ENCODE peak calls at places on chromosomes 3 and 15, in six cellular contexts. B is BE2C, L is A673, O is spleen, I is body of pancreas, D is psoas muscle. R is an unnamed sample. For H3K4me1, the result is how much of the 10 kb centered on the place peaks cover.

GRCh38 chr3:55069950-55070349 is 142.1 kb upstream of the LRTM1 start:
- DNase-seq in B (no peak), L (no peak), O (no peak), I (no peak), D (no peak), R (no peak)

GRCh38 chr3:129439381-129439816 is 349 bp downstream of the MBD4 start:
- DNase-seq in B (peak), L (peak), O (peak), I (peak), D (peak), R (peak)

GRCh38 chr15:59329570-59330350 is 42.9 kb downstream of the MYO1E start:
- DNase-seq in B (no peak), L (no peak), O (no peak), I (peak), D (no peak), R (no peak)

GRCh38 chr3:193853511-193854219 is 260.7 kb downstream of the OPA1 start:
- DNase-seq in B (no peak), L (no peak), O (no peak), I (no peak), D (no peak), R (no peak)

GRCh38 chr3:39531681-39532080 is 64.2 kb downstream of the MOBP start:
- DNase-seq in B (no peak), L (no peak), O (no peak), I (no peak), D (no peak), R (no peak)

GRCh38 chr3:151462278-151462779 is 1.5 kb upstream of the IGSF10 start:
- DNase-seq in B (no peak), L (no peak), O (no peak), I (no peak), D (no peak), R (no peak)

GRCh38 chr3:65534825-65535224 is 503.9 kb downstream of the MAGI1 start:
- DNase-seq in B (no peak), L (no peak), O (no peak), I (no peak), D (no peak), R (no peak)

GRCh38 chr15:42065478-42065877 is 28.9 kb downstream of the PLA2G4D start:
- DNase-seq in B (no peak), L (no peak), O (no peak), I (no peak), D (no peak), R (no peak)

GRCh38 chr3:136207741-136208140 is 11.6 kb upstream of the MSL2 start:
- DNase-seq in B (no peak), L (peak), O (no peak), I (no peak), D (no peak), R (no peak)

GRCh38 chr3:187080799-187081450 is 58.4 kb downstream of the RPL39L start:
- DNase-seq in B (no peak), L (peak), O (no peak), I (no peak), D (no peak), R (no peak)

GRCh38 chr3:56860948-56861347 is 59.2 kb upstream of the ARHGEF3 start:
- DNase-seq in B (no peak), L (no peak), O (no peak), I (no peak), D (no peak), R (no peak)

GRCh38 chr3:66256806-66257205 is 36.0 kb downstream of the SLC25A26 start:
- DNase-seq in B (no peak), L (no peak), O (no peak), I (no peak), D (no peak), R (no peak)

GRCh38 chr15:72912121-72912520 is 128.6 kb upstream of the ADPGK start:
- DNase-seq in B (no peak), L (no peak), O (no peak), I (no peak), D (no peak), R (no peak)

GRCh38 chr3:38117163-38117716 is 19.7 kb downstream of the ACAA1 start:
- DNase-seq in B (no peak), L (no peak), O (peak), I (peak), D (peak), R (no peak)

GRCh38 chr15:22878103-22878502 is 39.6 kb downstream of the NIPA2 start:
- DNase-seq in B (no peak), L (no peak), O (no peak), I (no peak), D (no peak), R (no peak)

GRCh38 chr3:190848891-190849290 is 13.6 kb downstream of the GMNC start:
- DNase-seq in B (no peak), L (no peak), O (no peak), I (no peak), D (no peak), R (no peak)

GRCh38 chr3:124671123-124671522 is 59.1 kb upstream of the UMPS start:
- DNase-seq in B (no peak), L (no peak), O (no peak), I (no peak), D (no peak), R (no peak)

GRCh38 chr3:3641877-3642276 is 157.4 kb upstream of the LRRN1 start:
- DNase-seq in B (no peak), L (no peak), O (no peak), I (no peak), D (no peak), R (no peak)

GRCh38 chr3:11549580-11550140 is 94.1 kb downstream of the VGLL4 start:
- DNase-seq in B (no peak), L (no peak), O (peak), I (no peak), D (no peak), R (peak)

GRCh38 chr3:50156991-50157493 is 1.9 kb downstream of the SEMA3F start:
- DNase-seq in B (no peak), L (no peak), O (no peak), I (no peak), D (no peak), R (no peak)

GRCh38 chr3:189981668-189982067 is 139.0 kb downstream of the P3H2 start:
- DNase-seq in B (no peak), L (no peak), O (no peak), I (peak), D (no peak), R (no peak)

GRCh38 chr3:193250492-193250891 is 9.5 kb downstream of the PLAAT1 start:
- DNase-seq in B (no peak), L (no peak), O (no peak), I (no peak), D (no peak), R (no peak)

GRCh38 chr3:195270079-195270349 is 945 bp downstream of the XXYLT1 start:
- DNase-seq in B (no peak), L (no peak), O (no peak), I (no peak), D (no peak), R (no peak)
- H3K4me3 ChIP-seq in B (peak), L (peak), O (peak), I (no peak), D (peak), R (peak)

GRCh38 chr15:66658057-66658456 is 44.0 kb upstream of the SMAD6 start:
- DNase-seq in B (no peak), L (peak), O (no peak), I (no peak), D (no peak), R (no peak)
- H3K4me1 ChIP-seq in B (under half), L (under half), O (under half), I (under half), D (under half), R (under half)

DNA sequence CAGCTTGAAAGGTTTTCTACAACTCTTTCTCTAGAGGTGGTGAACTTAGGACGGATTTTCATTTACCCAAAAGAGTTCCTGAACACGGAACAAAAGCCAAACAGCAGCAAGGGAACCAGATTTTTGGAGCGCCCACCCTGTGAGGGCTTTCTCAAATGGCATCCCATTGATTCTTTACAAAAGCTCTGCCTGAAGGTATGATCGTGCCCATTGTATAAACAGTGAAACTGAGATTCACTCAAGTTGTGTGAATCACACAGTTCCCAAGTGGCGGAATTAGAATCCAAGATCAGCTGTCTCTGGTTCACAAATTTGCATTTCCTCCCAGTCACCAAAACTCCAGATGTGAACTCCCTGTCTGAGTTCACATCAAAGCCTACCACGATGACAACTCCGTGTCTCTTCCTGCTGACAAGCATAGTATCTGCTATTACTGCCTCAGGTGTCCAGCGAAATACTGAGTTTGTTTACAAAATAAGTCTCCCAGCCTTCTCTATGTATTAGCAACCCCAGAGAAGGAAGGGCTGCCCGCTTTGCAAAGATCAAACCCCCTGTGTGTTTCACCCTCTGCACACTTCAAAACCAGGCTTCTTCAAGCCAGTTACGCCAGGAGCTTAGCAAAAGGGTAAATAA is 235.9 kb upstream of the ST8SIA2 start:
- DNase-seq in B (no peak), L (no peak), O (no peak), I (no peak), D (no peak), R (no peak)
- TF ChIP-seq CTCF in B (no peak), L (no peak), O (no peak), I (no peak), D (no peak), R (no peak)

GRCh38 chr3:143124683-143125520 is 5.3 kb downstream of the CHST2 start:
- DNase-seq in B (no peak), L (no peak), O (no peak), I (no peak), D (no peak), R (no peak)
- H3K4me3 ChIP-seq in B (no peak), L (no peak), O (no peak), I (no peak), D (no peak), R (no peak)

GRCh38 chr3:146503459-146504202 is 34.3 kb upstream of the PLSCR2 start:
- DNase-seq in B (no peak), L (peak), O (no peak), I (no peak), D (no peak), R (no peak)
- H3K4me1 ChIP-seq in B (under half), L (under half), O (under half), I (under half), D (under half), R (under half)

GRCh38 chr15:40982855-40983254 is 29.6 kb downstream of the CHAC1 start:
- DNase-seq in B (no peak), L (no peak), O (peak), I (no peak), D (no peak), R (peak)
- TF ChIP-seq CTCF in B (no peak), L (no peak), O (no peak), I (no peak), D (no peak), R (no peak)

GRCh38 chr3:143650120-143650519 is 198.1 kb downstream of the SLC9A9 start:
- DNase-seq in B (no peak), L (no peak), O (no peak), I (no peak), D (no peak), R (no peak)
- H3K4me3 ChIP-seq in B (no peak), L (no peak), O (no peak), I (no peak), D (no peak), R (no peak)